ENCODE peak calls at places on chromosome 19, in four cellular contexts. One of them, this sample, is unnamed.

GRCh38 chr19:2969104-2969504 is 8.3 kb upstream of the TLE6 start:
- DNase-seq in thoracic aorta: no peak
- DNase-seq in transverse colon: peak; percentile 33
- DNase-seq in AG04450: no peak
- DNase-seq in this sample: no peak

GRCh38 chr19:17966497-17967257 is at the start of gene KCNN1:
- DNase-seq in thoracic aorta: no peak
- DNase-seq in AG04450: no peak
- DNase-seq in transverse colon: no peak
- DNase-seq in this sample: no peak

GRCh38 chr19:811007-811434 is 10.7 kb downstream of the PLPPR3 start:
- DNase-seq in AG04450: no peak
- DNase-seq in transverse colon: no peak
- DNase-seq in thoracic aorta: no peak
- DNase-seq in this sample: no peak

GRCh38 chr19:37950471-37951175 is 43.6 kb downstream of the SIPA1L3 start:
- DNase-seq in thoracic aorta: no peak
- DNase-seq in transverse colon: no peak
- DNase-seq in AG04450: no peak
- DNase-seq in this sample: no peak

GRCh38 chr19:17681505-17682125 is 6.5 kb downstream of the UNC13A start:
- DNase-seq in thoracic aorta: no peak
- DNase-seq in AG04450: peak; percentile 6
- DNase-seq in transverse colon: no peak
- DNase-seq in this sample: peak; percentile 48

GRCh38 chr19:38852231-38853044 is 2.7 kb upstream of the HNRNPL start:
- DNase-seq in AG04450: no peak
- DNase-seq in transverse colon: peak; percentile 65
- DNase-seq in thoracic aorta: peak; percentile 33
- DNase-seq in this sample: peak; percentile 76

GRCh38 chr19:7846247-7846646 is 16.2 kb downstream of the EVI5L start:
- DNase-seq in transverse colon: no peak
- DNase-seq in thoracic aorta: no peak
- DNase-seq in AG04450: no peak
- DNase-seq in this sample: no peak

GRCh38 chr19:37074819-37075362 is 3.3 kb upstream of the ZNF420 start:
- DNase-seq in thoracic aorta: no peak
- DNase-seq in AG04450: no peak
- DNase-seq in transverse colon: no peak
- DNase-seq in this sample: no peak

GRCh38 chr19:2015611-2015950 is at the start of gene BTBD2:
- DNase-seq in transverse colon: peak; percentile 70
- DNase-seq in AG04450: peak; percentile 73
- DNase-seq in thoracic aorta: no peak
- DNase-seq in this sample: peak; percentile 50

GRCh38 chr19:32256341-32256975 is 89.0 kb upstream of the ZNF507 start:
- DNase-seq in AG04450: no peak
- DNase-seq in transverse colon: no peak
- DNase-seq in thoracic aorta: no peak
- DNase-seq in this sample: no peak

GRCh38 chr19:52622261-52622660 is 15.9 kb downstream of the ZNF83 start:
- DNase-seq in thoracic aorta: no peak
- DNase-seq in AG04450: no peak
- DNase-seq in transverse colon: no peak
- DNase-seq in this sample: no peak

GRCh38 chr19:29596885-29597525 is 9.1 kb upstream of the POP4 start:
- DNase-seq in thoracic aorta: no peak
- DNase-seq in AG04450: peak; percentile 8
- DNase-seq in transverse colon: no peak
- DNase-seq in this sample: no peak

GRCh38 chr19:39194832-39195542 is 1.8 kb upstream of the NCCRP1 start:
- DNase-seq in AG04450: no peak
- DNase-seq in thoracic aorta: no peak
- DNase-seq in transverse colon: no peak
- DNase-seq in this sample: no peak

GRCh38 chr19:292281-292884 is 1.2 kb upstream of the PLPP2 start:
- DNase-seq in thoracic aorta: no peak
- DNase-seq in AG04450: no peak
- DNase-seq in transverse colon: no peak
- DNase-seq in this sample: no peak

GRCh38 chr19:646798-647565 is 7.3 kb downstream of the FGF22 start:
- DNase-seq in AG04450: no peak
- DNase-seq in thoracic aorta: no peak
- DNase-seq in transverse colon: no peak
- DNase-seq in this sample: no peak

GRCh38 chr19:55249841-55250240 is 9.0 kb downstream of the PPP6R1 start:
- DNase-seq in transverse colon: no peak
- DNase-seq in AG04450: no peak
- DNase-seq in thoracic aorta: no peak
- DNase-seq in this sample: no peak

GRCh38 chr19:23801798-23802197 is 43.1 kb upstream of the ZNF681 start:
- DNase-seq in AG04450: no peak
- DNase-seq in transverse colon: no peak
- DNase-seq in thoracic aorta: no peak
- DNase-seq in this sample: no peak

GRCh38 chr19:40923934-40924391 is 41.9 kb upstream of the CYP2A7 start:
- DNase-seq in thoracic aorta: no peak
- DNase-seq in AG04450: no peak
- DNase-seq in transverse colon: no peak
- DNase-seq in this sample: no peak

GRCh38 chr19:1264801-1265610 is 4.1 kb upstream of the CIRBP start:
- DNase-seq in transverse colon: peak; percentile 79
- DNase-seq in thoracic aorta: no peak
- DNase-seq in AG04450: no peak
- DNase-seq in this sample: peak; percentile 89

GRCh38 chr19:7833225-7834156 is 3.5 kb downstream of the EVI5L start:
- DNase-seq in AG04450: no peak
- DNase-seq in thoracic aorta: no peak
- DNase-seq in transverse colon: peak; percentile 91
- DNase-seq in this sample: no peak

GRCh38 chr19:20151617-20152145 is 15.3 kb upstream of the ZNF486 start:
- DNase-seq in thoracic aorta: no peak
- DNase-seq in AG04450: no peak
- DNase-seq in transverse colon: no peak
- DNase-seq in this sample: no peak

GRCh38 chr19:1363599-1363998 is 20.1 kb upstream of the NDUFS7 start:
- DNase-seq in transverse colon: no peak
- DNase-seq in thoracic aorta: no peak
- DNase-seq in AG04450: no peak
- DNase-seq in this sample: no peak

GRCh38 chr19:49272204-49272603 is 52.8 kb downstream of the SLC6A16 start:
- DNase-seq in transverse colon: no peak
- DNase-seq in AG04450: no peak
- DNase-seq in thoracic aorta: no peak
- DNase-seq in this sample: peak; percentile 3

GRCh38 chr19:45508931-45509691 is 1.8 kb downstream of the VASP start:
- DNase-seq in transverse colon: peak; percentile 86
- DNase-seq in thoracic aorta: peak; percentile 67
- DNase-seq in AG04450: no peak
- DNase-seq in this sample: peak; percentile 80

GRCh38 chr19:16587031-16588023 is 15.1 kb upstream of the SLC35E1 start:
- DNase-seq in AG04450: no peak
- DNase-seq in thoracic aorta: no peak
- DNase-seq in transverse colon: peak; percentile 66
- DNase-seq in this sample: no peak

GRCh38 chr19:6433663-6434062 is at the start of gene SLC25A41:
- DNase-seq in transverse colon: no peak
- DNase-seq in AG04450: no peak
- DNase-seq in thoracic aorta: no peak
- DNase-seq in this sample: no peak

GRCh38 chr19:3108775-3109174 is 14.6 kb downstream of the GNA11 start:
- DNase-seq in transverse colon: peak; percentile 72
- DNase-seq in thoracic aorta: no peak
- DNase-seq in AG04450: peak; percentile 18
- DNase-seq in this sample: peak; percentile 30

GRCh38 chr19:40588926-40589569 is 12.1 kb upstream of the LTBP4 start:
- DNase-seq in thoracic aorta: no peak
- DNase-seq in AG04450: no peak
- DNase-seq in transverse colon: no peak
- DNase-seq in this sample: no peak

GRCh38 chr19:5691205-5691929 is 1.3 kb downstream of the RPL36 start:
- DNase-seq in thoracic aorta: no peak
- DNase-seq in AG04450: no peak
- DNase-seq in transverse colon: peak; percentile 78
- DNase-seq in this sample: peak; percentile 70

GRCh38 chr19:55563261-55563690 is 17.4 kb downstream of the ZNF579 start:
- DNase-seq in AG04450: no peak
- DNase-seq in thoracic aorta: no peak
- DNase-seq in transverse colon: peak; percentile 53
- DNase-seq in this sample: peak; percentile 97

GRCh38 chr19:5245631-5246553 is 94.7 kb downstream of the PTPRS start:
- DNase-seq in AG04450: no peak
- DNase-seq in thoracic aorta: no peak
- DNase-seq in transverse colon: no peak
- DNase-seq in this sample: no peak

GRCh38 chr19:17671906-17672305 is 16.2 kb downstream of the UNC13A start:
- DNase-seq in AG04450: no peak
- DNase-seq in thoracic aorta: no peak
- DNase-seq in transverse colon: no peak
- DNase-seq in this sample: peak; percentile 32

GRCh38 chr19:33171222-33171795 is 22.8 kb upstream of the LRP3 start:
- DNase-seq in thoracic aorta: no peak
- DNase-seq in transverse colon: no peak
- DNase-seq in AG04450: no peak
- DNase-seq in this sample: no peak

GRCh38 chr19:16591803-16592556 is 19.8 kb upstream of the SLC35E1 start:
- DNase-seq in transverse colon: no peak
- DNase-seq in thoracic aorta: no peak
- DNase-seq in AG04450: no peak
- DNase-seq in this sample: peak; percentile 47

GRCh38 chr19:46646402-46646801 is 10.4 kb upstream of the GNG8 start:
- DNase-seq in thoracic aorta: no peak
- DNase-seq in AG04450: no peak
- DNase-seq in transverse colon: no peak
- DNase-seq in this sample: no peak

GRCh38 chr19:46650445-46650844 is 10.5 kb downstream of the DACT3 start:
- DNase-seq in thoracic aorta: no peak
- DNase-seq in transverse colon: no peak
- DNase-seq in AG04450: no peak
- DNase-seq in this sample: no peak

GRCh38 chr19:46644720-46645119 is 8.7 kb upstream of the GNG8 start:
- DNase-seq in thoracic aorta: no peak
- DNase-seq in AG04450: no peak
- DNase-seq in transverse colon: no peak
- DNase-seq in this sample: no peak

GRCh38 chr19:46648070-46648960 is 12.3 kb upstream of the GNG8 start:
- DNase-seq in AG04450: no peak
- DNase-seq in transverse colon: no peak
- DNase-seq in thoracic aorta: no peak
- DNase-seq in this sample: no peak

DNA sequence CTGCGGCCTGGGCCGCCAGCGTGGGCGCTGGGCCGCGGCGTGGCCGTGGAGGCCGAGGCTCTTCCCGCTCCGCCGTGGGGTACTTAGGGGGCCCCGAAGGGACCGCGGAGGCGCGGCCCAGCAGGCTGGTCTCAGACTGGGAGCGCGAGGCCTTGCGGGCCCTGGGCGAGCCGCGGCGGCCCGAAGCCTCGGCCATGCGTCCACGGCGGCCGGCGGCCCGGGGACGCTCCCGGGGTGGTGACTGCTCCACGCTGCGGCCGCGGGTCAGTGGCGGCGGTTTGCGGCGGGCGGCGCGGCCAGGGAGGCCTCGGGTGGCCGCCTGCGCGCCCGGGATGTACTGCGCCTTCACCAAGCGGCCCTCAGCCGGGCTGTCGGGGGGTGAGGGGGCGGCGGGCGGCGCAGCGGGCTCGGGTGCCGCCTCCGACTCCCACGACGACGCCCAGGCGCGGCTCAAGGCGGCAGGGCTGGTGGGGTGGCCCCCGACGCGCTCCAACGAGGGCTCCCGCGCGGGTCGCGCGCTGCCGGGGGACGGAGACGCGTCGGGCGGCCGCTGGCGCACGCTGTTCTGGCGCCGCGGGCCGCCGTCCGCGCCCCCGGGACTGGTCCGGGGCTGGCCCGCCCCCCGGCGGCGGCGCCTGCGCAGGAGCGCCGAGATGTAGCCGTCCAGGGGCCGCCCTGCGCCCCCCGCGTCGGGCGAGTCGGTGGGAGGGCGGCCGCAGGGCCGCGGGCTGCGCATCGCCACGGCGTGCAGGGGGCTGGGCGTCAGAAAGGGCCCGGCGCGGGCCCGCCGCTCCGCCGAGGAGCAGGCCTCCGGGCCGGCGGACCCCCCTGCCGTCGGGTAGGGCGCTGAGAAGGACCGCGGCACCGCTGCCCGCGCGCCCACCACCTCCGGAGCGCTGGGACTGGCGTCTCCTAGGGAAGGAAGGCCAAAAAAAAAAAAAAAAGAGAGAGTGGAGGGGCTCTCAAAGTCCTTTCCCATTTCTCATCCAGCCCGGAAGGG is 11.7 kb downstream of the DACT3 start:
- DNase-seq in AG04450: no peak
- DNase-seq in transverse colon: no peak
- DNase-seq in thoracic aorta: no peak
- DNase-seq in this sample: no peak
- H3K4me3 ChIP-seq in AG04450: no peak overlapping the region
- H3K4me3 ChIP-seq in transverse colon: no peak overlapping the region
- H3K4me3 ChIP-seq in thoracic aorta: no peak overlapping the region
- H3K4me3 ChIP-seq in this sample: no peak overlapping the region

GRCh38 chr19:14686411-14686810 is 3.4 kb upstream of the ZNF333 start:
- DNase-seq in AG04450: no peak
- DNase-seq in transverse colon: peak; percentile 17
- DNase-seq in thoracic aorta: no peak
- DNase-seq in this sample: no peak
- H3K27me3 ChIP-seq in AG04450: no peaks in the 10 kb centered on the region
- H3K27me3 ChIP-seq in transverse colon: no peaks in the 10 kb centered on the region
- H3K27me3 ChIP-seq in thoracic aorta: no peaks in the 10 kb centered on the region
- H3K27me3 ChIP-seq in this sample: peaks cover 2% of the 10 kb centered on the region

DNA sequence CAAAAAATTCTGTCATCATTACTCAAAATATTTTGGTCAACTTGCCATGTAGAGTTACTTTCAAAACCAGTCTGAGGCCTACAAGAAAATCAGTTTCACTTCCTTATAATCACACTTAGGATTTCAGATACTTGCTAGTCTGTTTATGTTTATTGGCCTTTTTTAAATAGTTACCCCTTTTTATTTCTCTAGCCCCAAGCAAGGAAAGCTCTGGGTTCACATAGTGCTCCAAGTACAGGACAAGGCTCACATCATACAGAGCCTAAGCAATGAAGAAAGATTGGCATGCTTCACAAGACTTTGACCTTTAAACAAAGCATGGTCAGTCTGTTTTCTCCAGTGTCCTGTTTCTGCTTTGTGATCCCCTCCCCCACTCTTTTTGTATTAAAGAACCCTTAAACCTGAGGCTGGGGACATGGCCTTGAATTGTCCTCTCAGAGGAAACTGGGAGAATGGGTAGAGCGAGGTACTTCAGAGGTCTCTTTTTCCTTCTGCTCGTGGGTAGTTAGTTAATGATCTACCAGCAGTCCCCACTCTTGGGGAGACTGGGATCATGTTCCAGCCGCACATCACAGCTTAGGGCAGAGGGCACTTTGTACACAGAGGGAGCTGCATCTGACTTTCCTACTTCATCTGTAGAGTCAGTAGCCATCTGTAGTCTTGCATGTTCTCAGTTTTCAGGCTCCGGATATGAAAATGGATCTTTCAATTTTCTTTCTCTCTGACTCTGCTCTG is 30.6 kb downstream of the CEACAM1 start:
- DNase-seq in thoracic aorta: no peak
- DNase-seq in AG04450: no peak
- DNase-seq in transverse colon: peak; percentile 61
- DNase-seq in this sample: no peak
- H3K4me3 ChIP-seq in thoracic aorta: no peak overlapping the region
- H3K4me3 ChIP-seq in AG04450: no peak overlapping the region
- H3K4me3 ChIP-seq in transverse colon: no peak overlapping the region
- H3K4me3 ChIP-seq in this sample: no peak overlapping the region

GRCh38 chr19:50334741-50335421 is 5.7 kb upstream of the KCNC3 start:
- DNase-seq in AG04450: no peak
- DNase-seq in thoracic aorta: no peak
- DNase-seq in transverse colon: no peak
- DNase-seq in this sample: no peak
- H3K27me3 ChIP-seq in AG04450: peaks cover 25% of the 10 kb centered on the region
- H3K27me3 ChIP-seq in thoracic aorta: peaks cover 9% of the 10 kb centered on the region
- H3K27me3 ChIP-seq in transverse colon: peaks cover 35% of the 10 kb centered on the region
- H3K27me3 ChIP-seq in this sample: peaks cover 20% of the 10 kb centered on the region

This sample was measured in MG63.